ENCODE peak calls at places on chromosomes 12 and 14, in four cellular contexts. One of them, this sample, is unnamed.

GRCh38 chr14:69519253-69519661 is 34.7 kb downstream of the PLEKHD1 start:
- DNase-seq in stimulated activated CD8-positive, alpha-beta memory T cell treated with anti-CD3 and anti-CD28 coated beads, Interleukin-4, amount 100 ng/mL, for 24 hours: no peak
- DNase-seq in RWPE1: peak
- DNase-seq in stimulated activated CD4-positive, alpha-beta T cell treated with anti-CD3 and anti-CD28 coated beads, Interleukin-4, amount 100 ng/mL, for 48 hours: no peak
- DNase-seq in this sample: no peak

GRCh38 chr12:98106201-98106600 is 409.2 kb upstream of the TMPO start:
- DNase-seq in RWPE1: no peak
- DNase-seq in stimulated activated CD8-positive, alpha-beta memory T cell treated with anti-CD3 and anti-CD28 coated beads, Interleukin-4, amount 100 ng/mL, for 24 hours: no peak
- DNase-seq in stimulated activated CD4-positive, alpha-beta T cell treated with anti-CD3 and anti-CD28 coated beads, Interleukin-4, amount 100 ng/mL, for 48 hours: no peak
- DNase-seq in this sample: no peak

GRCh38 chr12:113561381-113561780 is 89.7 kb upstream of the LHX5 start:
- DNase-seq in stimulated activated CD4-positive, alpha-beta T cell treated with anti-CD3 and anti-CD28 coated beads, Interleukin-4, amount 100 ng/mL, for 48 hours: no peak
- DNase-seq in RWPE1: no peak
- DNase-seq in stimulated activated CD8-positive, alpha-beta memory T cell treated with anti-CD3 and anti-CD28 coated beads, Interleukin-4, amount 100 ng/mL, for 24 hours: no peak
- DNase-seq in this sample: no peak

GRCh38 chr12:124777399-124778372 is 86.0 kb downstream of the SCARB1 start:
- DNase-seq in stimulated activated CD4-positive, alpha-beta T cell treated with anti-CD3 and anti-CD28 coated beads, Interleukin-4, amount 100 ng/mL, for 48 hours: no peak
- DNase-seq in stimulated activated CD8-positive, alpha-beta memory T cell treated with anti-CD3 and anti-CD28 coated beads, Interleukin-4, amount 100 ng/mL, for 24 hours: no peak
- DNase-seq in RWPE1: no peak
- DNase-seq in this sample: no peak

GRCh38 chr12:11621797-11622423 is 27.6 kb upstream of the ETV6 start:
- DNase-seq in RWPE1: no peak
- DNase-seq in stimulated activated CD4-positive, alpha-beta T cell treated with anti-CD3 and anti-CD28 coated beads, Interleukin-4, amount 100 ng/mL, for 48 hours: no peak
- DNase-seq in stimulated activated CD8-positive, alpha-beta memory T cell treated with anti-CD3 and anti-CD28 coated beads, Interleukin-4, amount 100 ng/mL, for 24 hours: no peak
- DNase-seq in this sample: no peak

GRCh38 chr12:16619537-16619936 is 13.6 kb upstream of the LMO3 start:
- DNase-seq in stimulated activated CD4-positive, alpha-beta T cell treated with anti-CD3 and anti-CD28 coated beads, Interleukin-4, amount 100 ng/mL, for 48 hours: no peak
- DNase-seq in stimulated activated CD8-positive, alpha-beta memory T cell treated with anti-CD3 and anti-CD28 coated beads, Interleukin-4, amount 100 ng/mL, for 24 hours: no peak
- DNase-seq in RWPE1: no peak
- DNase-seq in this sample: no peak

GRCh38 chr12:108551556-108551955 is 9.4 kb downstream of the SART3 start:
- DNase-seq in stimulated activated CD8-positive, alpha-beta memory T cell treated with anti-CD3 and anti-CD28 coated beads, Interleukin-4, amount 100 ng/mL, for 24 hours: no peak
- DNase-seq in RWPE1: no peak
- DNase-seq in stimulated activated CD4-positive, alpha-beta T cell treated with anti-CD3 and anti-CD28 coated beads, Interleukin-4, amount 100 ng/mL, for 48 hours: no peak
- DNase-seq in this sample: no peak

GRCh38 chr12:120640840-120641833 is 711 bp downstream of the CABP1 start:
- DNase-seq in RWPE1: peak
- DNase-seq in stimulated activated CD8-positive, alpha-beta memory T cell treated with anti-CD3 and anti-CD28 coated beads, Interleukin-4, amount 100 ng/mL, for 24 hours: no peak
- DNase-seq in stimulated activated CD4-positive, alpha-beta T cell treated with anti-CD3 and anti-CD28 coated beads, Interleukin-4, amount 100 ng/mL, for 48 hours: no peak
- DNase-seq in this sample: peak

GRCh38 chr14:105589161-105589925 is 63.0 kb downstream of the TMEM121 start:
- DNase-seq in stimulated activated CD4-positive, alpha-beta T cell treated with anti-CD3 and anti-CD28 coated beads, Interleukin-4, amount 100 ng/mL, for 48 hours: no peak
- DNase-seq in RWPE1: no peak
- DNase-seq in stimulated activated CD8-positive, alpha-beta memory T cell treated with anti-CD3 and anti-CD28 coated beads, Interleukin-4, amount 100 ng/mL, for 24 hours: no peak
- DNase-seq in this sample: no peak

GRCh38 chr12:34297126-34297789 is 275.0 kb downstream of the ALG10 start:
- DNase-seq in RWPE1: no peak
- DNase-seq in stimulated activated CD8-positive, alpha-beta memory T cell treated with anti-CD3 and anti-CD28 coated beads, Interleukin-4, amount 100 ng/mL, for 24 hours: no peak
- DNase-seq in stimulated activated CD4-positive, alpha-beta T cell treated with anti-CD3 and anti-CD28 coated beads, Interleukin-4, amount 100 ng/mL, for 48 hours: no peak
- DNase-seq in this sample: no peak

GRCh38 chr12:122067966-122068365 is 10.6 kb upstream of the MLXIP start:
- DNase-seq in stimulated activated CD4-positive, alpha-beta T cell treated with anti-CD3 and anti-CD28 coated beads, Interleukin-4, amount 100 ng/mL, for 48 hours: no peak
- DNase-seq in stimulated activated CD8-positive, alpha-beta memory T cell treated with anti-CD3 and anti-CD28 coated beads, Interleukin-4, amount 100 ng/mL, for 24 hours: no peak
- DNase-seq in RWPE1: no peak
- DNase-seq in this sample: no peak

GRCh38 chr12:111677186-111677585 is 8.6 kb downstream of the BRAP start:
- DNase-seq in stimulated activated CD4-positive, alpha-beta T cell treated with anti-CD3 and anti-CD28 coated beads, Interleukin-4, amount 100 ng/mL, for 48 hours: no peak
- DNase-seq in stimulated activated CD8-positive, alpha-beta memory T cell treated with anti-CD3 and anti-CD28 coated beads, Interleukin-4, amount 100 ng/mL, for 24 hours: no peak
- DNase-seq in RWPE1: no peak
- DNase-seq in this sample: no peak

GRCh38 chr14:99586054-99586760 is 17.8 kb downstream of the CCDC85C start:
- DNase-seq in stimulated activated CD8-positive, alpha-beta memory T cell treated with anti-CD3 and anti-CD28 coated beads, Interleukin-4, amount 100 ng/mL, for 24 hours: no peak
- DNase-seq in stimulated activated CD4-positive, alpha-beta T cell treated with anti-CD3 and anti-CD28 coated beads, Interleukin-4, amount 100 ng/mL, for 48 hours: no peak
- DNase-seq in RWPE1: no peak
- DNase-seq in this sample: no peak

GRCh38 chr12:152440-152839 is 61.5 kb downstream of the SLC6A12 start:
- DNase-seq in RWPE1: no peak
- DNase-seq in stimulated activated CD4-positive, alpha-beta T cell treated with anti-CD3 and anti-CD28 coated beads, Interleukin-4, amount 100 ng/mL, for 48 hours: no peak
- DNase-seq in stimulated activated CD8-positive, alpha-beta memory T cell treated with anti-CD3 and anti-CD28 coated beads, Interleukin-4, amount 100 ng/mL, for 24 hours: no peak
- DNase-seq in this sample: no peak

GRCh38 chr12:56097738-56098137 is 6.6 kb upstream of the PA2G4 start:
- DNase-seq in stimulated activated CD4-positive, alpha-beta T cell treated with anti-CD3 and anti-CD28 coated beads, Interleukin-4, amount 100 ng/mL, for 48 hours: no peak
- DNase-seq in RWPE1: no peak
- DNase-seq in stimulated activated CD8-positive, alpha-beta memory T cell treated with anti-CD3 and anti-CD28 coated beads, Interleukin-4, amount 100 ng/mL, for 24 hours: no peak
- DNase-seq in this sample: no peak

GRCh38 chr12:80504389-80505153 is 60.5 kb downstream of the PTPRQ start:
- DNase-seq in RWPE1: no peak
- DNase-seq in stimulated activated CD4-positive, alpha-beta T cell treated with anti-CD3 and anti-CD28 coated beads, Interleukin-4, amount 100 ng/mL, for 48 hours: no peak
- DNase-seq in stimulated activated CD8-positive, alpha-beta memory T cell treated with anti-CD3 and anti-CD28 coated beads, Interleukin-4, amount 100 ng/mL, for 24 hours: no peak
- DNase-seq in this sample: no peak

GRCh38 chr14:59190372-59190771 is 1.9 kb downstream of the DAAM1 start:
- DNase-seq in stimulated activated CD8-positive, alpha-beta memory T cell treated with anti-CD3 and anti-CD28 coated beads, Interleukin-4, amount 100 ng/mL, for 24 hours: no peak
- DNase-seq in RWPE1: no peak
- DNase-seq in stimulated activated CD4-positive, alpha-beta T cell treated with anti-CD3 and anti-CD28 coated beads, Interleukin-4, amount 100 ng/mL, for 48 hours: no peak
- DNase-seq in this sample: peak

GRCh38 chr12:87847147-87847546 is 182.1 kb downstream of the C12orf50 start:
- DNase-seq in stimulated activated CD8-positive, alpha-beta memory T cell treated with anti-CD3 and anti-CD28 coated beads, Interleukin-4, amount 100 ng/mL, for 24 hours: no peak
- DNase-seq in stimulated activated CD4-positive, alpha-beta T cell treated with anti-CD3 and anti-CD28 coated beads, Interleukin-4, amount 100 ng/mL, for 48 hours: no peak
- DNase-seq in RWPE1: no peak
- DNase-seq in this sample: no peak

GRCh38 chr14:63670692-63671091 is 29.0 kb upstream of the WDR89 start:
- DNase-seq in stimulated activated CD8-positive, alpha-beta memory T cell treated with anti-CD3 and anti-CD28 coated beads, Interleukin-4, amount 100 ng/mL, for 24 hours: no peak
- DNase-seq in stimulated activated CD4-positive, alpha-beta T cell treated with anti-CD3 and anti-CD28 coated beads, Interleukin-4, amount 100 ng/mL, for 48 hours: no peak
- DNase-seq in RWPE1: no peak
- DNase-seq in this sample: no peak

GRCh38 chr14:24074625-24075484 is 3.5 kb downstream of the CPNE6 start:
- DNase-seq in stimulated activated CD8-positive, alpha-beta memory T cell treated with anti-CD3 and anti-CD28 coated beads, Interleukin-4, amount 100 ng/mL, for 24 hours: no peak
- DNase-seq in RWPE1: no peak
- DNase-seq in stimulated activated CD4-positive, alpha-beta T cell treated with anti-CD3 and anti-CD28 coated beads, Interleukin-4, amount 100 ng/mL, for 48 hours: no peak
- DNase-seq in this sample: no peak

GRCh38 chr14:99572173-99572999 is 31.6 kb downstream of the CCDC85C start:
- DNase-seq in stimulated activated CD4-positive, alpha-beta T cell treated with anti-CD3 and anti-CD28 coated beads, Interleukin-4, amount 100 ng/mL, for 48 hours: no peak
- DNase-seq in RWPE1: no peak
- DNase-seq in stimulated activated CD8-positive, alpha-beta memory T cell treated with anti-CD3 and anti-CD28 coated beads, Interleukin-4, amount 100 ng/mL, for 24 hours: no peak
- DNase-seq in this sample: no peak

GRCh38 chr14:93160353-93160801 is 24.3 kb downstream of the MOAP1 start:
- DNase-seq in stimulated activated CD8-positive, alpha-beta memory T cell treated with anti-CD3 and anti-CD28 coated beads, Interleukin-4, amount 100 ng/mL, for 24 hours: no peak
- DNase-seq in RWPE1: peak
- DNase-seq in stimulated activated CD4-positive, alpha-beta T cell treated with anti-CD3 and anti-CD28 coated beads, Interleukin-4, amount 100 ng/mL, for 48 hours: no peak
- DNase-seq in this sample: peak

GRCh38 chr12:128091931-128092330 is 175.0 kb upstream of the TMEM132C start:
- DNase-seq in RWPE1: no peak
- DNase-seq in stimulated activated CD4-positive, alpha-beta T cell treated with anti-CD3 and anti-CD28 coated beads, Interleukin-4, amount 100 ng/mL, for 48 hours: no peak
- DNase-seq in stimulated activated CD8-positive, alpha-beta memory T cell treated with anti-CD3 and anti-CD28 coated beads, Interleukin-4, amount 100 ng/mL, for 24 hours: no peak
- DNase-seq in this sample: no peak

GRCh38 chr12:73421832-73422231 is 1115.8 kb upstream of the ATXN7L3B start:
- DNase-seq in RWPE1: peak
- DNase-seq in stimulated activated CD8-positive, alpha-beta memory T cell treated with anti-CD3 and anti-CD28 coated beads, Interleukin-4, amount 100 ng/mL, for 24 hours: no peak
- DNase-seq in stimulated activated CD4-positive, alpha-beta T cell treated with anti-CD3 and anti-CD28 coated beads, Interleukin-4, amount 100 ng/mL, for 48 hours: no peak
- DNase-seq in this sample: no peak

GRCh38 chr14:21093769-21094681 is 4.4 kb downstream of the ZNF219 start:
- DNase-seq in RWPE1: no peak
- DNase-seq in stimulated activated CD8-positive, alpha-beta memory T cell treated with anti-CD3 and anti-CD28 coated beads, Interleukin-4, amount 100 ng/mL, for 24 hours: no peak
- DNase-seq in stimulated activated CD4-positive, alpha-beta T cell treated with anti-CD3 and anti-CD28 coated beads, Interleukin-4, amount 100 ng/mL, for 48 hours: no peak
- DNase-seq in this sample: no peak

GRCh38 chr12:23504043-23504442 is 445.4 kb downstream of the SOX5 start:
- DNase-seq in stimulated activated CD8-positive, alpha-beta memory T cell treated with anti-CD3 and anti-CD28 coated beads, Interleukin-4, amount 100 ng/mL, for 24 hours: no peak
- DNase-seq in RWPE1: no peak
- DNase-seq in stimulated activated CD4-positive, alpha-beta T cell treated with anti-CD3 and anti-CD28 coated beads, Interleukin-4, amount 100 ng/mL, for 48 hours: no peak
- DNase-seq in this sample: no peak

GRCh38 chr12:58544281-58544680 is 376.0 kb downstream of the LRIG3 start:
- DNase-seq in stimulated activated CD8-positive, alpha-beta memory T cell treated with anti-CD3 and anti-CD28 coated beads, Interleukin-4, amount 100 ng/mL, for 24 hours: no peak
- DNase-seq in stimulated activated CD4-positive, alpha-beta T cell treated with anti-CD3 and anti-CD28 coated beads, Interleukin-4, amount 100 ng/mL, for 48 hours: no peak
- DNase-seq in RWPE1: no peak
- DNase-seq in this sample: no peak

This sample was measured in Calu3.